ENCODE peak calls at places on chromosome 7, in five cellular contexts. One of them, this sample, is unnamed. For H3K27me3, the result is how much of the 10 kb centered on the place peaks cover.

GRCh38 chr7:136925049-136925448 is 56.6 kb downstream of the CHRM2 start:
- DNase-seq in PC-3: no peak
- DNase-seq in lung: no peak
- DNase-seq in upper lobe of right lung: no peak
- DNase-seq in Peyer's patch: no peak
- DNase-seq in this sample: no peak

GRCh38 chr7:81462672-81463071 is 307.2 kb downstream of the HGF start:
- DNase-seq in PC-3: peak
- DNase-seq in lung: no peak
- DNase-seq in upper lobe of right lung: no peak
- DNase-seq in Peyer's patch: no peak
- DNase-seq in this sample: no peak

GRCh38 chr7:39951156-39951942 is 1.3 kb downstream of the CDK13 start:
- DNase-seq in Peyer's patch: peak
- DNase-seq in lung: peak
- DNase-seq in upper lobe of right lung: peak
- DNase-seq in PC-3: peak
- DNase-seq in this sample: peak

GRCh38 chr7:129950191-129950940 is 2.4 kb downstream of the UBE2H start:
- DNase-seq in Peyer's patch: peak
- DNase-seq in upper lobe of right lung: no peak
- DNase-seq in PC-3: no peak
- DNase-seq in lung: no peak
- DNase-seq in this sample: no peak

GRCh38 chr7:18520450-18521235 is 25.1 kb downstream of the HDAC9 start:
- DNase-seq in PC-3: peak
- DNase-seq in Peyer's patch: no peak
- DNase-seq in lung: no peak
- DNase-seq in upper lobe of right lung: no peak
- DNase-seq in this sample: no peak

GRCh38 chr7:37109853-37110252 is 338.8 kb downstream of the ELMO1 start:
- DNase-seq in PC-3: no peak
- DNase-seq in Peyer's patch: no peak
- DNase-seq in upper lobe of right lung: no peak
- DNase-seq in lung: no peak
- DNase-seq in this sample: no peak

GRCh38 chr7:150428671-150429451 is 21.6 kb upstream of the GIMAP8 start:
- DNase-seq in PC-3: peak
- DNase-seq in Peyer's patch: peak
- DNase-seq in lung: no peak
- DNase-seq in upper lobe of right lung: peak
- DNase-seq in this sample: no peak

GRCh38 chr7:155002411-155003214 is at the start of gene PAXIP1:
- DNase-seq in PC-3: peak
- DNase-seq in upper lobe of right lung: peak
- DNase-seq in lung: no peak
- DNase-seq in Peyer's patch: peak
- DNase-seq in this sample: peak

GRCh38 chr7:43554423-43554822 is 28.5 kb upstream of the STK17A start:
- DNase-seq in upper lobe of right lung: no peak
- DNase-seq in lung: no peak
- DNase-seq in PC-3: no peak
- DNase-seq in Peyer's patch: no peak
- DNase-seq in this sample: no peak

GRCh38 chr7:158543401-158543680 is 44.3 kb downstream of the PTPRN2 start:
- DNase-seq in upper lobe of right lung: no peak
- DNase-seq in PC-3: no peak
- DNase-seq in lung: no peak
- DNase-seq in Peyer's patch: no peak
- DNase-seq in this sample: no peak

GRCh38 chr7:23654508-23654907 is 25.5 kb upstream of the FAM221A start:
- DNase-seq in Peyer's patch: no peak
- DNase-seq in upper lobe of right lung: no peak
- DNase-seq in PC-3: peak
- DNase-seq in lung: no peak
- DNase-seq in this sample: no peak

GRCh38 chr7:18829518-18830252 is 287.8 kb downstream of the TWIST1 start:
- DNase-seq in Peyer's patch: no peak
- DNase-seq in PC-3: no peak
- DNase-seq in upper lobe of right lung: no peak
- DNase-seq in lung: no peak
- DNase-seq in this sample: no peak

GRCh38 chr7:32892521-32893224 is 1.1 kb upstream of the KBTBD2 start:
- DNase-seq in lung: peak
- DNase-seq in upper lobe of right lung: peak
- DNase-seq in Peyer's patch: peak
- DNase-seq in PC-3: peak
- DNase-seq in this sample: peak

DNA sequence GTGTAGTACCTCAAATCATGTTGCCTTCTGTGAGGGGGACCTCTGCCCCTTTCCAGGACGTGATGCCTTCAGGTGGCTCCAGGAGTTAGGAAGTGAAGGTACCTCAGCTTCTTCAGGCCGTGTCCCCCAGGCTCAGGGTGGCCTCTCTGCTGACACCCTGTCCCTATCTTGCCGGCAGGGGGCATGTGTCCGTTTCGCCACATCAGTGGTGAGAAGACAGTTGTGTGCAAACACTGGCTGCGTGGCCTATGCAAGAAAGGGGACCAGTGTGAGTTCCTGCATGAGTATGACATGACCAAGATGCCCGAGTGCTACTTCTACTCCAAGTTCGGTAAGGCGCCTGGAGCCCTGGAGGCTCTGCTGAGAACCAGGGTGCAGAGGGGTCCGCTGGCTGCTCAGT is 9.2 kb downstream of the CPSF4 start:
- DNase-seq in Peyer's patch: no peak
- DNase-seq in lung: no peak
- DNase-seq in upper lobe of right lung: no peak
- DNase-seq in PC-3: peak
- DNase-seq in this sample: no peak
- TF ChIP-seq CTCF in Peyer's patch: no peak
- TF ChIP-seq CTCF in lung: no peak
- TF ChIP-seq CTCF in upper lobe of right lung: no peak
- TF ChIP-seq CTCF in PC-3: peak
- TF ChIP-seq CTCF in this sample: no peak

GRCh38 chr7:568681-569035 is 49.0 kb upstream of the PDGFA start:
- DNase-seq in lung: no peak
- DNase-seq in upper lobe of right lung: no peak
- DNase-seq in Peyer's patch: no peak
- DNase-seq in PC-3: no peak
- DNase-seq in this sample: no peak
- H3K27ac ChIP-seq in lung: no peak
- H3K27ac ChIP-seq in upper lobe of right lung: no peak
- H3K27ac ChIP-seq in Peyer's patch: no peak
- H3K27ac ChIP-seq in PC-3: no peak
- H3K27ac ChIP-seq in this sample: no peak

DNA sequence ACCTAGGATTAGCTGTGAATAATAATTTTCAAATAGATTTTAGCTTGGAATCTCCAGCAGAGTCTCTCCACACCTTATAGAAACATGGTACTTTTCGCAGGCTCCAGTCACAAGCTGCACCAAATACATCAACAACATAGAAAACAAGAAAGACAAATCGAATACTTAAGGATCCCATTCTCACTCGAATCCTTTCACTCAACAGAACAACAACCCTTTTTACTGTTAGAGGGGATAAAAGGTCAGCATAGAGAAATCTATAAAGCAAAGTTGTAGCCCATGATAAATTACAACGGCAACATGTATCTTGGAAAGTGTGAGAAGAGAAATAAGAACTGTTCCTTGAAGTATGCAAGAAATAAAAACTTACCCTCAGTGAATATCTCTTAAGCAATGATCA is 8.2 kb downstream of the DLX6 start:
- DNase-seq in Peyer's patch: no peak
- DNase-seq in lung: no peak
- DNase-seq in upper lobe of right lung: no peak
- DNase-seq in PC-3: no peak
- DNase-seq in this sample: no peak
- H3K27me3 ChIP-seq in Peyer's patch: half or more
- H3K27me3 ChIP-seq in lung: under half
- H3K27me3 ChIP-seq in upper lobe of right lung: half or more
- H3K27me3 ChIP-seq in PC-3: half or more
- H3K27me3 ChIP-seq in this sample: half or more

DNA sequence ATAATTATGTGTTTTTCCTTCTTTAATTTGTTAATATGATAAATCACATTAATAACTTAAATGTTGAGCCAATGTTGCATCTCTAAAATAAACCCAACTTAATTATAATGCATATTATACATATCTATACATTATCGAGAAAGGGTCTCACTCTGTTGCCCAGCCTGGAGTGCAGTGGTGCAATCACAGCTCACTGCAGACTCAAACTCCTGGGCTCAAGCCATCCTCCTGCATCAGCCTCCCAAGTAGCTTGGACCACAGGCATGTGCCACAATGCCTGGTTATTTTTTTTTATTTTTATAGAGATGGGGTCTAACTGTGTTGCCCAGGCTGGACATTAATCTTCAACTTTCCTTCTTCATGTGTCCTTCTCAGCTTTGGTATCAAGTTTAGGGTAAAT is 98.9 kb downstream of the INHBA start:
- DNase-seq in Peyer's patch: no peak
- DNase-seq in upper lobe of right lung: no peak
- DNase-seq in PC-3: no peak
- DNase-seq in lung: no peak
- DNase-seq in this sample: no peak
- TF ChIP-seq CTCF in Peyer's patch: no peak
- TF ChIP-seq CTCF in upper lobe of right lung: no peak
- TF ChIP-seq CTCF in PC-3: no peak
- TF ChIP-seq CTCF in lung: no peak
- TF ChIP-seq CTCF in this sample: no peak

DNA sequence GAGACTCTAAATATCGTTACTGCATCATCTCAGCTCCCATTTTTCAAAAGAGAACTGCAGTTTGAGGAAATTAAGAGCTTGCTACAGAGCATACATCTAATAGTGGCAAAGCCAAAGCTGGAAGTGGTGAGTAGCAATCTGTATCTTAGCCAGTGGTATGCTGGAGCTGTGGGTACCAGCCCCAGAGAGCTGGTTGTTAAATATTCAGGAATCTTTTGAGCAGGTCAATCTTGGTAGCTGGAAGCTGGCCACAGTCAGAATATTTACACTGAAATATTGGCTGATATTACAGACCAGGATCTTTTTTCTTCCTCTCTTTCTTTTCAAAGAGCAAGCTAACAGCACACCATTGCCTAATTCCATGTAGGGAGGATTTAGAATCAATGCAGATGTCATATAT is 88.4 kb upstream of the STEAP1B start:
- DNase-seq in upper lobe of right lung: no peak
- DNase-seq in Peyer's patch: no peak
- DNase-seq in lung: no peak
- DNase-seq in PC-3: no peak
- DNase-seq in this sample: no peak
- H3K27ac ChIP-seq in upper lobe of right lung: peak
- H3K27ac ChIP-seq in Peyer's patch: no peak
- H3K27ac ChIP-seq in lung: peak
- H3K27ac ChIP-seq in PC-3: peak
- H3K27ac ChIP-seq in this sample: no peak

GRCh38 chr7:55254596-55255500 is 110.3 kb upstream of the LANCL2 start:
- DNase-seq in lung: peak
- DNase-seq in upper lobe of right lung: peak
- DNase-seq in PC-3: peak
- DNase-seq in Peyer's patch: peak
- DNase-seq in this sample: peak

GRCh38 chr7:55254242-55254595 is 110.9 kb upstream of the LANCL2 start:
- DNase-seq in PC-3: no peak
- DNase-seq in Peyer's patch: peak
- DNase-seq in upper lobe of right lung: no peak
- DNase-seq in lung: no peak
- DNase-seq in this sample: no peak

GRCh38 chr7:55252386-55252785 is 112.8 kb upstream of the LANCL2 start:
- DNase-seq in lung: no peak
- DNase-seq in upper lobe of right lung: no peak
- DNase-seq in Peyer's patch: no peak
- DNase-seq in PC-3: no peak
- DNase-seq in this sample: no peak

GRCh38 chr7:55251911-55252310 is 113.2 kb upstream of the LANCL2 start:
- DNase-seq in upper lobe of right lung: no peak
- DNase-seq in PC-3: no peak
- DNase-seq in Peyer's patch: no peak
- DNase-seq in lung: no peak
- DNase-seq in this sample: no peak

DNA sequence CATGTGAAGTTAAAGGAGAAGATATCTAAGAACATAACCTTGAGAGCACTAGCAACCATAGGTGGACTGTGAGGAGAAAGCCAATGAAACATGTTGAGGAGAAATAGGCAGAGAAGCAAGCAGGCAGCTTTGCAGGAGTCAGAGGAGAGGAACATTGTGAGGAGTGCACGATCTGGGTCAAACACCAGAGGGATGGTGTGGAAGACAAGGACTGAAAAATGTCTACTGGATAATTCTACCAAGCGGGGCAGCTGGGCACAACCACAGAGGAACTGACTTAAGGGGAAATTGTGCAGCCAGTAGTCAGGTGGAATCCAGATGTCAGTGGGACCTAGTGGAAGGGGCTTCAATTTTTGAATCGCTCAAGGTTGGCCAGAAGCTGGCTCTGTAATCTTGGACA is 111.9 kb upstream of the LANCL2 start:
- DNase-seq in upper lobe of right lung: no peak
- DNase-seq in PC-3: no peak
- DNase-seq in Peyer's patch: no peak
- DNase-seq in lung: no peak
- DNase-seq in this sample: no peak
- H3K27me3 ChIP-seq in upper lobe of right lung: under half
- H3K27me3 ChIP-seq in PC-3: under half
- H3K27me3 ChIP-seq in Peyer's patch: under half
- H3K27me3 ChIP-seq in lung: under half
- H3K27me3 ChIP-seq in this sample: under half

DNA sequence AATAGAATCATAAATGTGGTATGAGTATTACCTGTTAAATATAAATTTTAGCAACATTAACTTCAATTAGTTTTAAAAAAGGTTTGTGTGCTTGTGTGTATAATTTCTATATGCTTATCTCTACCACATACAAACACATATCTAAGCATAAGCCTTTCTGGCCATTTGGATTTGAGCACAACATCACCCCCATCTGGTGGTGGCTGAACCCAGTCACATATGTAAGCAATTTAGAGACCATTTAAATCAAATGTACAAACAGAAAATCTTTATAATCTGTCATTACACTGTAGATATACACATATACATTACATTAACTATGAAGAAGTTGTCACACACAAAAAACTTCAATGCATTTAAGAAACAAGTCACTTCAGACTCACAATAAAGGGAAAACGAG is 31.7 kb downstream of the GPR22 start:
- DNase-seq in lung: no peak
- DNase-seq in upper lobe of right lung: no peak
- DNase-seq in PC-3: peak
- DNase-seq in Peyer's patch: no peak
- DNase-seq in this sample: no peak
- TF ChIP-seq CTCF in lung: peak
- TF ChIP-seq CTCF in upper lobe of right lung: peak
- TF ChIP-seq CTCF in PC-3: peak
- TF ChIP-seq CTCF in Peyer's patch: no peak
- TF ChIP-seq CTCF in this sample: no peak

GRCh38 chr7:2880051-2880450 is 35.9 kb upstream of the GNA12 start:
- DNase-seq in PC-3: no peak
- DNase-seq in upper lobe of right lung: no peak
- DNase-seq in lung: no peak
- DNase-seq in Peyer's patch: no peak
- DNase-seq in this sample: no peak
- H3K27ac ChIP-seq in PC-3: no peak
- H3K27ac ChIP-seq in upper lobe of right lung: no peak
- H3K27ac ChIP-seq in lung: no peak
- H3K27ac ChIP-seq in Peyer's patch: no peak
- H3K27ac ChIP-seq in this sample: no peak

GRCh38 chr7:128940494-128941322 is 3.0 kb downstream of the IRF5 start:
- DNase-seq in lung: peak
- DNase-seq in Peyer's patch: peak
- DNase-seq in PC-3: no peak
- DNase-seq in upper lobe of right lung: peak
- DNase-seq in this sample: no peak
- H3K27me3 ChIP-seq in lung: under half
- H3K27me3 ChIP-seq in Peyer's patch: under half
- H3K27me3 ChIP-seq in PC-3: under half
- H3K27me3 ChIP-seq in upper lobe of right lung: under half
- H3K27me3 ChIP-seq in this sample: under half

This sample was measured in CD4-positive, alpha-beta T cell.